ENCODE peak calls at places on chromosomes 7 and 10, in nine cellular contexts. O is H9, T is stomach, J is body of pancreas, K is upper lobe of right lung, N is mesendoderm, B is K562, S is neural progenitor cell, I is astrocyte. L is an unnamed sample. For H3K4me1 and H3K27me3, the result is how much of the 10 kb centered on the place peaks cover.

GRCh38 chr7:23211542-23211941 is 29.7 kb downstream of the NUP42 start:
- DNase-seq in S (no peak), O (peak), N (peak), I (no peak), K (no peak), J (no peak), T (no peak), B (no peak), L (no peak)

GRCh38 chr10:12906051-12906541 is 95.4 kb downstream of the CCDC3 start:
- DNase-seq in J (no peak), B (no peak), N (no peak), S (no peak), O (no peak), K (no peak), T (no peak), I (peak), L (peak)

GRCh38 chr7:16916111-16916639 is 34.4 kb upstream of the AGR3 start:
- DNase-seq in I (peak), J (no peak), B (peak), N (peak), T (no peak), K (no peak), O (no peak), S (no peak), L (no peak)

GRCh38 chr10:87916515-87916914 is 53.1 kb downstream of the PTEN start:
- DNase-seq in N (peak), I (no peak), B (peak), O (no peak), T (no peak), K (no peak), J (no peak), S (no peak), L (no peak)

GRCh38 chr7:28179081-28180030 is 1.2 kb downstream of the JAZF1 start:
- DNase-seq in J (peak), S (peak), B (peak), T (peak), I (no peak), O (peak), N (peak), K (peak), L (peak)

GRCh38 chr10:102408081-102408727 is 10.4 kb downstream of the PSD start:
- DNase-seq in K (no peak), S (no peak), O (no peak), B (no peak), J (no peak), N (no peak), T (no peak), I (no peak), L (no peak)

GRCh38 chr7:23787272-23787671 is 77.3 kb downstream of the STK31 start:
- DNase-seq in T (no peak), K (no peak), B (no peak), S (no peak), N (no peak), I (no peak), O (no peak), J (no peak), L (no peak)

GRCh38 chr10:78203915-78204818 is 170.5 kb downstream of the RPS24 start:
- DNase-seq in S (no peak), T (no peak), N (peak), I (no peak), K (no peak), J (peak), O (no peak), B (no peak), L (peak)

GRCh38 chr7:123929107-123929506 is 4.1 kb downstream of the SPAM1 start:
- DNase-seq in O (no peak), K (no peak), I (no peak), S (no peak), N (peak), T (peak), B (no peak), J (no peak), L (no peak)

GRCh38 chr10:112834661-112835060 is 115.4 kb upstream of the TCF7L2 start:
- DNase-seq in K (peak), B (no peak), O (no peak), J (no peak), I (no peak), N (no peak), T (no peak), S (no peak), L (no peak)

GRCh38 chr7:80450621-80451308 is 61.1 kb downstream of the GNAT3 start:
- DNase-seq in O (no peak), I (peak), B (no peak), K (no peak), T (no peak), N (no peak), S (no peak), J (no peak), L (no peak)

GRCh38 chr7:71604818-71605414 is 473.0 kb downstream of the GALNT17 start:
- DNase-seq in K (no peak), S (no peak), N (no peak), B (no peak), T (no peak), O (no peak), J (no peak), I (no peak), L (no peak)

GRCh38 chr10:92695679-92696605 is 6.2 kb downstream of the HHEX start:
- DNase-seq in N (no peak), T (no peak), K (no peak), O (peak), B (peak), S (peak), I (peak), J (peak), L (peak)

GRCh38 chr7:25775570-25775969 is 376.4 kb upstream of the NFE2L3 start:
- DNase-seq in N (no peak), O (no peak), S (no peak), J (no peak), K (no peak), T (no peak), I (no peak), B (no peak), L (no peak)

GRCh38 chr10:29760139-29760538 is 125.4 kb upstream of the SVIL start:
- DNase-seq in I (no peak), J (no peak), B (no peak), K (no peak), S (no peak), O (no peak), N (no peak), T (no peak), L (no peak)

GRCh38 chr7:49001610-49002033 is 77.3 kb downstream of the CDC14C start:
- DNase-seq in K (no peak), I (no peak), T (no peak), J (peak), O (peak), S (peak), N (peak), B (peak), L (no peak)

GRCh38 chr7:40316176-40316575 is 181.4 kb downstream of the SUGCT start:
- DNase-seq in K (no peak), J (no peak), N (no peak), T (no peak), I (peak), B (no peak), O (no peak), S (no peak), L (no peak)

GRCh38 chr10:95382596-95382995 is 91.8 kb upstream of the PDLIM1 start:
- DNase-seq in K (no peak), B (no peak), O (no peak), S (no peak), T (no peak), J (no peak), N (no peak), I (no peak), L (no peak)

GRCh38 chr7:124480074-124480820 is 285.3 kb downstream of the GPR37 start:
- DNase-seq in B (peak), T (no peak), J (no peak), K (no peak), I (no peak), S (no peak), O (no peak), N (peak), L (peak)

GRCh38 chr7:107122483-107122882 is 46.3 kb upstream of the HBP1 start:
- DNase-seq in J (no peak), T (no peak), K (no peak), O (no peak), I (no peak), S (no peak), B (no peak), N (no peak), L (no peak)

GRCh38 chr10:34092891-34093290 is 722.2 kb downstream of the PARD3 start:
- DNase-seq in S (no peak), J (no peak), I (peak), K (no peak), N (no peak), O (no peak), T (no peak), B (no peak), L (no peak)

GRCh38 chr7:47950714-47951113 is 2.4 kb upstream of the PKD1L1 start:
- DNase-seq in B (peak), I (no peak), T (peak), S (peak), K (no peak), J (no peak), O (peak), N (peak), L (no peak)

GRCh38 chr7:42222891-42223290 is 14.1 kb downstream of the GLI3 start:
- DNase-seq in K (no peak), B (no peak), O (peak), T (no peak), N (peak), I (no peak), S (peak), J (no peak), L (no peak)

GRCh38 chr7:46369933-46370654 is 449.0 kb upstream of the IGFBP3 start:
- DNase-seq in J (no peak), N (no peak), B (no peak), K (no peak), T (no peak), S (no peak), I (peak), O (no peak), L (no peak)

GRCh38 chr7:25196132-25196896 is 32.0 kb downstream of the NPVF start:
- DNase-seq in K (no peak), B (peak), I (no peak), S (no peak), T (peak), J (peak), O (no peak), N (no peak), L (no peak)

GRCh38 chr7:142412551-142413193 is 154.8 kb upstream of the PRSS58 start:
- DNase-seq in T (no peak), S (peak), N (peak), I (peak), K (no peak), O (peak), J (no peak), B (peak), L (no peak)

GRCh38 chr10:127889605-127890195 is 3.0 kb downstream of the CLRN3 start:
- DNase-seq in N (no peak), J (no peak), K (no peak), I (peak), B (no peak), S (no peak), O (no peak), T (no peak), L (no peak)

GRCh38 chr10:121854809-121855445 is 72.9 kb downstream of the ATE1 start:
- DNase-seq in B (no peak), I (no peak), S (no peak), O (no peak), K (no peak), N (peak), J (no peak), T (no peak), L (no peak)

GRCh38 chr10:110634527-110635209 is 9.5 kb upstream of the RBM20 start:
- DNase-seq in I (no peak), S (no peak), T (no peak), J (peak), N (no peak), O (no peak), K (no peak), B (no peak), L (peak)

GRCh38 chr10:99676435-99676834 is 17.1 kb downstream of the ENTPD7 start:
- DNase-seq in J (peak), O (no peak), K (no peak), B (no peak), N (no peak), S (no peak), T (no peak), I (peak), L (no peak)

GRCh38 chr7:121182902-121183301 is 145.9 kb upstream of the WNT16 start:
- DNase-seq in B (no peak), I (no peak), O (no peak), N (no peak), S (no peak), J (no peak), T (no peak), K (no peak), L (no peak)
- H3K4me1 ChIP-seq in B (under half), I (under half), O (under half), N (under half), S (under half), J (under half), T (under half), K (under half), L (under half)

GRCh38 chr7:6613706-6614105 is 1.7 kb upstream of the ZNF853 start:
- DNase-seq in J (no peak), I (no peak), S (no peak), N (peak), B (no peak), O (no peak), K (no peak), T (no peak), L (no peak)

GRCh38 chr7:6618621-6619020 is 3.2 kb downstream of the ZNF853 start:
- DNase-seq in N (no peak), B (no peak), I (peak), K (no peak), T (no peak), S (no peak), O (no peak), J (no peak), L (no peak)

GRCh38 chr7:6616854-6617643 is 1.6 kb downstream of the ZNF853 start:
- DNase-seq in J (no peak), I (no peak), T (no peak), B (no peak), O (no peak), K (no peak), N (no peak), S (no peak), L (no peak)

GRCh38 chr7:6614941-6615737 is at the start of gene ZNF853:
- DNase-seq in B (no peak), O (no peak), N (peak), K (no peak), J (peak), T (no peak), S (peak), I (no peak), L (no peak)

GRCh38 chr7:6615853-6616555 is 594 bp downstream of the ZNF853 start:
- DNase-seq in I (no peak), N (peak), J (peak), S (peak), T (no peak), O (peak), B (no peak), K (no peak), L (no peak)
- H3K27ac ChIP-seq in I (no peak), N (peak), J (peak), S (no peak), T (peak), O (no peak), B (no peak), K (no peak), L (no peak)

GRCh38 chr10:123766012-123766411 is 99.9 kb downstream of the GPR26 start:
- DNase-seq in O (no peak), S (no peak), K (no peak), B (no peak), I (no peak), N (no peak), J (no peak), T (no peak), L (no peak)

GRCh38 chr10:123772645-123773508 is 106.7 kb downstream of the GPR26 start:
- DNase-seq in O (no peak), K (no peak), T (no peak), I (no peak), J (no peak), S (no peak), B (no peak), N (peak), L (no peak)

GRCh38 chr10:123771877-123772644 is 105.9 kb downstream of the GPR26 start:
- DNase-seq in N (peak), J (no peak), S (no peak), T (no peak), I (no peak), B (no peak), K (no peak), O (no peak), L (no peak)

GRCh38 chr10:123766761-123767160 is 100.6 kb downstream of the GPR26 start:
- DNase-seq in T (no peak), K (no peak), N (no peak), B (no peak), S (no peak), I (no peak), O (no peak), J (no peak), L (no peak)

DNA sequence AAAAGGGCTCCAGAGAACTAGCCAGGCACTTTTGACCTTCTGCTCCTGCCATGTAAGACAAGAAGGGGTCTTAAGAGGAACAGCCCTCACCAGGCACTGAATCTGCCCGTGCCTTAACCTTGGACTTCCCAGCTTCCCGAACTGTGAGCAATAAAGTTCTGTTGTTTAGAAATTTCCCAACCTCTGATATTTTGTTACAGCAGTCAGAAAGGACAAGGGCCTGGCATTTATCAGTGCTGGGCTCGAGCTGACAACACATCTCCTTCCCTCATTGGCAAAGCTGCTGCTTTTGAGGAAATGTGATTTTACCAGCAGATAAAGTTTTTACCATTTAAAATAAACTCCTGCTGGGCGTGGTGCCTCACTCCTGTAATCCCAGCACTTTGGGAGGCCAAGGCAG is 103.5 kb downstream of the GPR26 start:
- DNase-seq in K (no peak), T (no peak), O (no peak), J (no peak), I (no peak), N (no peak), S (no peak), B (no peak), L (no peak)
- H3K27me3 ChIP-seq in K (under half), T (under half), O (under half), J (under half), I (under half), N (under half), S (under half), B (under half), L (under half)

DNA sequence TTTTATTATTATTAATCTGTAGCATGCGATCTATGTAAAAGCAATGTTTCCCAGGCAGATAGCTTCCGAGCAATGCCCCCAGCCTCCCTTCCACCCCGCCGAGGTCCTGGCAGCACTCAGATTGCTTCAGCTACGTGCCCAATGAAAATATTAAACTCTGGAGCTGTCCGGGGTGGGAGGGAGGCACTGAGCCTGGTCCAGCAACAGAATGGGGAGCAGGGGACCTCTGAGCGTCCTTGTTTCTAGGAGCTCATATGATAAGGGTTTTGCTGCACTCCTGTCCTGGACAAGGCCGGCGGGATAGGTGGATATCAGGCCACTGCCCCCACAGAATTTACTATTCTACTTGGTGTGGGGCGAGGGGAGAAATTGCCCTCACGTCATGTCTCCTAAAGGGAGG is 44.5 kb upstream of the CDK1 start:
- DNase-seq in O (no peak), N (no peak), I (no peak), S (no peak), J (peak), B (no peak), K (peak), T (no peak), L (no peak)
- H3K4me1 ChIP-seq in O (under half), N (under half), I (under half), S (under half), J (under half), B (under half), K (under half), T (under half), L (under half)

GRCh38 chr10:72140850-72141249 is 52.5 kb upstream of the SPOCK2 start:
- DNase-seq in N (no peak), I (no peak), K (no peak), T (no peak), S (no peak), O (no peak), J (no peak), B (no peak), L (no peak)

GRCh38 chr10:72145657-72146450 is 57.5 kb upstream of the SPOCK2 start:
- DNase-seq in N (peak), S (peak), J (no peak), B (no peak), K (no peak), O (peak), I (no peak), T (no peak), L (no peak)

GRCh38 chr10:72152286-72152685 is 63.5 kb upstream of the ANAPC16 start:
- DNase-seq in O (no peak), J (no peak), S (no peak), T (no peak), K (no peak), I (no peak), N (no peak), B (no peak), L (no peak)

DNA sequence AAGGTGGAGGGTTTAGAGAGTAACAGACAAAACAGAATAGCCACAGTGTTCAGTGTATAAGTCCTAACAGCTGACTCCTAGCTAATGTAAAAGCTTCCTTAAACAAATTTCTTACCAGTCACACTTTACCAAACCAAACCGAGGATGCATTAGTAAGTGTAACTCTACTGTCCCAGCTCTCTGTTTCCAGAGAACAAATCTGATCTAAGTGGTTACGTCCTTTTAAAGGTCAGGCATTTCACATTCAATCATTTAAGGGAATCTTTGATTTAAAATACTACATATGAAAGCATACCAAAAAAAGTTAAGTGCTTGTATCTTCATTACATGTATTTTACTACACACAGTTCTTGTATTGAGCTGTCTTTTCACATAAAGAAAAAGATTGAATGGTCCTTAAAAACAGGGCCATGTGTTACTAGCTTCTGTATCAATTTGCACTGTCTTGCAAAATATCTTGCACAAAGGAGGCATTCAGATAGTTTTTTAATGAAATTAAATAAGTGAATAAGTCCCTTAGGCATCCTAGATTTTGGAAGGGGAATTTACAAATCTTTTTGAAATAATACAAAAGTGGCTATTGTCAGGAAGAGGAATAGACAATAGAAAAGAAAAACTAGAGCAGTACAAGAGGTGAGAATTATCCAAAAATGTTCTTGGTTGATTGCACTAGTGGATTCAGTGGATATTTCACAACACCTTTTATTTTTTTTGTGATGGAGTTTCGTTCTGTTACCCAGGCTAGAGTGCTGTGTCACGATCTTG is 58.4 kb upstream of the SPOCK2 start:
- DNase-seq in T (no peak), I (no peak), B (no peak), S (no peak), O (no peak), J (no peak), N (no peak), K (no peak), L (no peak)
- H3K27ac ChIP-seq in T (no peak), I (no peak), B (no peak), S (peak), O (no peak), J (no peak), N (no peak), K (no peak), L (no peak)

GRCh38 chr7:1651031-1651446 is 19.0 kb upstream of the ELFN1 start:
- DNase-seq in T (no peak), N (no peak), I (no peak), O (no peak), J (no peak), K (no peak), S (no peak), B (no peak), L (no peak)

GRCh38 chr7:1647961-1648631 is 22.0 kb upstream of the ELFN1 start:
- DNase-seq in I (no peak), N (no peak), J (peak), S (no peak), B (peak), O (no peak), K (no peak), T (peak), L (peak)

GRCh38 chr7:1649751-1650326 is 20.2 kb upstream of the ELFN1 start:
- DNase-seq in N (no peak), K (no peak), S (no peak), I (no peak), O (no peak), T (no peak), J (no peak), B (no peak), L (no peak)

GRCh38 chr7:1651897-1652296 is 18.2 kb upstream of the ELFN1 start:
- DNase-seq in S (no peak), I (no peak), K (no peak), J (no peak), N (no peak), B (no peak), O (peak), T (no peak), L (no peak)

GRCh38 chr7:1650363-1651030 is 19.6 kb upstream of the ELFN1 start:
- DNase-seq in T (no peak), B (no peak), N (no peak), S (no peak), I (no peak), K (no peak), J (no peak), O (no peak), L (no peak)
- H3K27me3 ChIP-seq in T (under half), B (under half), N (under half), S (under half), I (under half), K (under half), J (under half), O (under half), L (under half)

GRCh38 chr10:22834471-22834870 is 93.4 kb upstream of the ARMC3 start:
- DNase-seq in N (no peak), B (no peak), T (no peak), J (no peak), K (no peak), O (no peak), I (no peak), S (no peak), L (no peak)
- H3K4me1 ChIP-seq in N (under half), B (under half), T (under half), J (under half), K (under half), O (under half), I (under half), S (under half), L (under half)